ENCODE peak calls at places on chromosomes 4 and X, in nine cellular contexts. X is tibial artery; N is mammary epithelial cell; L is IMR-90; I is A549; U is cardiac muscle cell; J is CD8-positive, alpha-beta T cell; D is H1; Y is hepatocyte. R is an unnamed sample.

GRCh38 chr4:172125438-172125837 is 312.2 kb downstream of the GALNTL6 start:
- DNase-seq in D (no peak), L (no peak), U (no peak), I (no peak), J (no peak), Y (no peak), X (no peak), N (no peak), R (no peak)

GRCh38 chr4:151540728-151541437 is 131.9 kb downstream of the FHIP1A start:
- DNase-seq in D (no peak), U (no peak), I (peak; percentile 40), N (peak; percentile 99), X (no peak), L (peak; percentile 86), J (no peak), Y (peak; percentile 70), R (peak; percentile 58)

GRCh38 chrX:16002185-16002584 is 121.2 kb upstream of the GRPR start:
- DNase-seq in I (no peak), X (no peak), L (no peak), U (no peak), N (no peak), Y (no peak), D (no peak), J (no peak), R (no peak)

GRCh38 chr4:142683997-142684396 is 162.1 kb downstream of the INPP4B start:
- DNase-seq in X (no peak), Y (no peak), L (no peak), J (no peak), I (no peak), U (no peak), D (no peak), N (no peak), R (no peak)

GRCh38 chrX:154761977-154762528 is 611 bp upstream of the DKC1 start:
- DNase-seq in U (no peak), N (no peak), L (no peak), X (no peak), D (no peak), I (no peak), J (no peak), Y (no peak), R (no peak)

GRCh38 chrX:2542826-2543551 is 42.2 kb upstream of the DHRSX start:
- DNase-seq in D (no peak), N (no peak), U (no peak), J (no peak), X (no peak), Y (no peak), I (no peak), L (no peak), R (no peak)

GRCh38 chr4:65669008-65669971 is 999 bp downstream of the EPHA5 start:
- DNase-seq in L (no peak), Y (peak; percentile 16), D (peak; percentile 71), N (no peak), I (no peak), X (peak; percentile 60), J (no peak), U (peak; percentile 44), R (no peak)

GRCh38 chrX:129145382-129145781 is 377.9 kb downstream of the SMARCA1 start:
- DNase-seq in X (no peak), J (no peak), I (no peak), U (no peak), L (no peak), N (no peak), D (no peak), Y (no peak), R (no peak)

GRCh38 chr4:65600656-65601055 is 69.6 kb downstream of the EPHA5 start:
- DNase-seq in D (no peak), J (no peak), N (no peak), U (no peak), I (no peak), Y (no peak), L (no peak), X (no peak), R (no peak)

GRCh38 chrX:65667503-65668355 is at the start of gene MSN:
- DNase-seq in D (peak; percentile 64), N (peak; percentile 55), Y (peak; percentile 59), I (peak; percentile 36), J (peak; percentile 74), U (peak; percentile 62), X (peak; percentile 88), L (peak; percentile 35), R (peak; percentile 77)

GRCh38 chr4:139761461-139761860 is 95.8 kb downstream of the MGST2 start:
- DNase-seq in D (no peak), N (peak; percentile 34), L (peak; percentile 23), J (no peak), Y (no peak), I (peak; percentile 18), X (no peak), U (no peak), R (no peak)

GRCh38 chrX:130098202-130098552 is 12.1 kb downstream of the ELF4 start:
- DNase-seq in J (no peak), Y (no peak), I (no peak), N (no peak), U (no peak), L (no peak), D (no peak), X (no peak), R (no peak)

GRCh38 chr4:40888916-40889315 is 139.2 kb downstream of the NSUN7 start:
- DNase-seq in U (no peak), D (no peak), J (no peak), I (no peak), N (no peak), Y (no peak), X (no peak), L (no peak), R (no peak)

GRCh38 chr4:101205878-101206277 is 141.4 kb downstream of the PPP3CA start:
- DNase-seq in X (no peak), D (no peak), L (peak; percentile 63), N (peak; percentile 29), Y (no peak), I (no peak), U (no peak), J (peak; percentile 22), R (no peak)

GRCh38 chrX:101658661-101659477 is 781 bp downstream of the ARMCX2 start:
- DNase-seq in I (peak; percentile 39), N (peak; percentile 5), D (peak; percentile 74), Y (peak; percentile 75), J (peak; percentile 64), X (peak; percentile 87), U (peak; percentile 64), L (peak; percentile 40), R (peak; percentile 68)

GRCh38 chr4:19940861-19941260 is 310.8 kb upstream of the SLIT2 start:
- DNase-seq in X (no peak), J (no peak), L (no peak), D (no peak), N (no peak), Y (no peak), I (no peak), U (no peak), R (no peak)

GRCh38 chr4:48831532-48832015 is 686 bp downstream of the OCIAD1 start:
- DNase-seq in X (no peak), J (no peak), N (no peak), L (peak; percentile 16), I (no peak), Y (no peak), U (no peak), D (no peak), R (no peak)

DNA sequence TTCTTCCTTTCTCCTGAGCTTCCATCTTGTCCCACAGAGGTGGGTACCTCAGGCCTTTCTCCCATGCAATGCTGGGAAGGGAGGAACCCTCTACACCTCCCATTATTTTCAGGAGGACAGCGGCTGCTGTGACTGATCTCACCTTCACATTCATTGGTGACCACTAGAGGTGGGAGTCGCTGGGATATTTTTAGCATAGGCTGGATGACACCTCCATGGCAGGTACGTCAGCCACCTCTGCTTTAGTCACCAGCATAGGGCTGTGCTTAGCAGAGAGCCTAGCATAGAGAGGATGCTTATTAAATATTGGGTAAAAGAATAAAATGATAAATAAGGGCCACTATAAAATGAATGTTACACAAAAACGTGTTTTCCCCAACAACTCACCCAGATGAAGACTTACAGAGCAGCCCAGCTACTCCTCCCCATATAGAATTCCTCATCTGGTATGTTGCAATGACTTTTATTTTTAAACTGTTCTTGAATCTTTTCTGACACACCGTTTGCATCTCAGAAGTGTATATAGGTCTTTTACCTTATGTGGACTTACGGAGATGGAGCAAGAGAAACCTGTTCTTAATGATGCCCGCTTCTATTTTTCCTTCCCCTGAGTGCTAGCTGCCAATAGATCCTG is 60.9 kb upstream of the SORBS2 start:
- DNase-seq in L (peak; percentile 12), I (no peak), U (no peak), Y (no peak), J (no peak), N (peak; percentile 27), X (no peak), D (no peak), R (no peak)
- TF ChIP-seq CTCF in L (no peak), I (no peak), U (no peak), Y (no peak), J (no peak), N (no peak), X (no peak), D (peak; percentile 23), R (no peak)

GRCh38 chrX:39771089-39771488 is 326.7 kb downstream of the BCOR start:
- DNase-seq in L (no peak), I (no peak), Y (no peak), D (no peak), J (no peak), N (no peak), U (no peak), X (no peak), R (no peak)
- H3K27ac ChIP-seq in L (no peak overlapping the region), I (no peak overlapping the region), Y (peak overlapping the region; percentile 74), D (no peak overlapping the region), J (no peak overlapping the region), N (no peak overlapping the region), U (peak overlapping the region; percentile 76), X (peak overlapping the region; percentile 59), R (no peak overlapping the region)

GRCh38 chr4:6929339-6929734 is 19.7 kb downstream of the TBC1D14 start:
- DNase-seq in L (no peak), J (no peak), N (no peak), D (no peak), U (no peak), Y (no peak), X (no peak), I (no peak), R (no peak)
- H3K4me1 ChIP-seq in L (peaks cover 14% of the 10 kb centered on the region), J (peaks cover 48% of the 10 kb centered on the region), N (peaks cover 7% of the 10 kb centered on the region), D (peaks cover 9% of the 10 kb centered on the region), U (peaks cover 18% of the 10 kb centered on the region), Y (peaks cover 46% of the 10 kb centered on the region), X (peaks cover 5% of the 10 kb centered on the region), I (no peaks in the 10 kb centered on the region), R (no peaks in the 10 kb centered on the region)

DNA sequence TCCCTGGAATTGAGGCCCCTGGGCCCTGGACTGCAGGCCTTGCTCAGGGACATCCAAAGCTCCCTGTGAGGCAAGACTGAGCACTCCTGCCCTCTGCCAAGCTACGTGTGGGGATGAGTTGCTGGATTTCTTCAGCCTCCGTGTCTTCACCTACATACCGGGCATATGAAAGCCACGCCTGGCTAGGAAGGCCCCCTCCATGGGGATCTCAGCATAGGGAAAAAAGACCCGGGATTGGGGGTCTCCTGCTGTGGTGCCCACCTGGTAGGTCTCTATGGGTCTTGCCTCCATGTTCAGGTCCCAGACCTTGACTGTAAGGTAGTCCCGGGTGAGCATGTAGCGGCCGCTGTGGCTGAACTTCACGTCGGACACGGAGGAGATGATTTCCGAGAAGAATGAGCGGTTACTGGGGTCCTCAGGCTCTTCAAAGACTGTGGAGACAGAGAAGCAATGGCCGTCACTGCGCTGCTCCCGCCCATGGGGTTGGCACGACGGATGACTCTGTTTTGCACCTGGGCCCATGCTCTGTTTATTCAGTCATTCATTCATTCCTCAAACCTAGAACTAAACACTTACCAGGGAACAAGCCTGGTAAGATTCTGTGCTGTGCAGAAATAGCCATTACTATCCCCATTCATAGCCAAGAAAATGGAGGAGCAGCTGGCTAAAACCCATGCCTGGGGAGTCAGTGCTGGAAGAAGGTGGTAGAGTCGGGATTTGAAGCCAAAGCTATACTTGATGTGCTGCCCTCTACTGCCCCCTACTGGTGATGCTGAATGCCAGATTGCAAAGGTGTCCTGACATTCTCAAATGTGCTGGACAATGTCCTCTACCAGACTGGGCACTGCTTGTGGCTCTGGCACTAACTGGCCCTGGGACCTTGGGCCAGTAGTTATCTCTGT is 63.9 kb downstream of the WFS1 start:
- DNase-seq in L (no peak), D (peak; percentile 67), J (no peak), X (no peak), Y (no peak), I (no peak), U (no peak), N (no peak), R (no peak)
- TF ChIP-seq CTCF in L (peak; percentile 39), D (peak; percentile 85), J (no peak), X (no peak), Y (peak; percentile 31), I (peak; percentile 29), U (peak; percentile 63), N (peak; percentile 48), R (peak; percentile 19)

R was measured in Peyer's patch.